ENCODE peak calls at places on chromosomes 3 and 15, in eight cellular contexts. N is EL; P is myocyte; O is dorsolateral prefrontal cortex; W is cardiac fibroblast; S is A549; C is activated effector memory CD4-positive, alpha-beta T cell treated with anti-CD3 and anti-CD28 coated beads, Interleukin-2, amount 50 U/mL, for 16 hours; E is uterus. B is an unnamed sample.

GRCh38 chr15:66124626-66125025 is 128.9 kb downstream of the MEGF11 start:
- DNase-seq in C (no peak), P (no peak), E (no peak), N (no peak), W (no peak), O (no peak), S (no peak), B (no peak)

GRCh38 chr15:74398183-74398582 is 30.7 kb upstream of the CYP11A1 start:
- DNase-seq in P (no peak), N (no peak), C (no peak), E (no peak), W (no peak), O (no peak), S (no peak), B (peak)

GRCh38 chr15:31367730-31368344 is 41.2 kb downstream of the KLF13 start:
- DNase-seq in N (no peak), S (no peak), C (no peak), P (no peak), O (no peak), W (no peak), E (no peak), B (no peak)

GRCh38 chr3:5115506-5116162 is 6.5 kb upstream of the ARL8B start:
- DNase-seq in E (no peak), S (no peak), W (peak), O (no peak), N (peak), C (no peak), P (peak), B (no peak)

GRCh38 chr3:40719660-40720287 is 195.0 kb downstream of the ZNF621 start:
- DNase-seq in P (no peak), C (no peak), E (peak), W (peak), S (no peak), N (no peak), O (no peak), B (peak)

GRCh38 chr15:46365612-46366011 is 730.8 kb downstream of the SQOR start:
- DNase-seq in O (peak), P (peak), E (no peak), W (peak), N (peak), C (no peak), S (no peak), B (peak)

GRCh38 chr15:39835550-39835949 is 52.9 kb upstream of the FSIP1 start:
- DNase-seq in P (no peak), N (no peak), O (no peak), E (no peak), W (no peak), S (no peak), C (no peak), B (peak)

GRCh38 chr15:49645937-49646336 is 25.1 kb downstream of the DTWD1 start:
- DNase-seq in N (peak), S (no peak), P (peak), E (peak), O (no peak), W (peak), C (no peak), B (peak)

GRCh38 chr15:29090617-29091466 is 178.8 kb downstream of the NSMCE3 start:
- DNase-seq in S (peak), O (no peak), P (no peak), W (peak), E (no peak), N (peak), C (peak), B (no peak)

GRCh38 chr3:64685331-64685799 is 2.4 kb downstream of the ADAMTS9 start:
- DNase-seq in E (peak), S (no peak), W (no peak), C (no peak), N (no peak), O (peak), P (no peak), B (no peak)

GRCh38 chr15:58551764-58552504 is 120.1 kb downstream of the LIPC start:
- DNase-seq in N (peak), C (no peak), S (no peak), P (peak), E (peak), O (no peak), W (peak), B (peak)

GRCh38 chr15:86483936-86484335 is 404.3 kb downstream of the AGBL1 start:
- DNase-seq in O (no peak), N (no peak), P (no peak), C (no peak), S (no peak), W (no peak), E (no peak), B (no peak)

GRCh38 chr15:51842852-51843737 is 13.6 kb downstream of the TMOD3 start:
- DNase-seq in P (no peak), C (no peak), S (no peak), O (no peak), E (no peak), N (peak), W (peak), B (peak)